ENCODE peak calls at places on chromosomes 7 and 10, in five cellular contexts. S is NCI-H2081; H is nephron progenitor cell; N is CD4-positive, alpha-beta T cell; G is NCI-H460. O is an unnamed sample.
A peak's percentile ranks its signal among the peaks of the same experiment; 100 is the strongest.

GRCh38 chr7:129376778-129377700 is 57.2 kb upstream of the STRIP2 start:
- DNase-seq in S (no peak), H (no peak), N (no peak), G (no peak), O (no peak)

GRCh38 chr7:16644157-16644556 is 1.4 kb downstream of the ANKMY2 start:
- DNase-seq in S (no peak), H (no peak), N (no peak), G (no peak), O (no peak)

GRCh38 chr7:93442478-93443224 is 131.9 kb downstream of the CALCR start:
- DNase-seq in S (peak; percentile 35), H (peak; percentile 42), N (no peak), G (peak; percentile 25), O (peak; percentile 63)

GRCh38 chr10:71232089-71232998 is 20.0 kb downstream of the UNC5B start:
- DNase-seq in S (no peak), H (no peak), N (no peak), G (no peak), O (no peak)

GRCh38 chr7:129436335-129436923 is 2.2 kb downstream of the STRIP2 start:
- DNase-seq in S (no peak), H (no peak), N (no peak), G (no peak), O (no peak)

GRCh38 chr10:75857896-75858295 is 426.5 kb downstream of the LRMDA start:
- DNase-seq in S (no peak), H (no peak), N (no peak), G (no peak), O (no peak)

GRCh38 chr7:710161-710560 is 16.3 kb upstream of the DNAAF5 start:
- DNase-seq in S (no peak), H (no peak), N (no peak), G (no peak), O (no peak)

GRCh38 chr7:145152589-145152988 is 316.7 kb upstream of the TPK1 start:
- DNase-seq in S (no peak), H (no peak), N (no peak), G (no peak), O (no peak)

GRCh38 chr10:103746598-103746997 is 108.8 kb downstream of the SH3PXD2A start:
- DNase-seq in S (no peak), H (no peak), N (no peak), G (no peak), O (no peak)

GRCh38 chr10:55551603-55552002 is 750.6 kb upstream of the PCDH15 start:
- DNase-seq in S (no peak), H (no peak), N (no peak), G (no peak), O (no peak)

GRCh38 chr10:63166742-63167258 is 33.7 kb downstream of the NRBF2 start:
- DNase-seq in S (peak; percentile 56), H (peak; percentile 20), N (no peak), G (peak; percentile 78), O (peak; percentile 26)

GRCh38 chr7:83738436-83738835 is 89.5 kb upstream of the SEMA3E start:
- DNase-seq in S (peak; percentile 36), H (no peak), N (no peak), G (no peak), O (no peak)

GRCh38 chr10:33345236-33345635 is 10.8 kb upstream of the NRP1 start:
- DNase-seq in S (no peak), H (no peak), N (no peak), G (no peak), O (no peak)